ENCODE peak calls at places on chromosomes 4 and X, in eight cellular contexts. K is mesothelial cell of epicardium; W is A549; P is EH; J is NCI-H69; O is astrocyte of the spinal cord; X is stimulated activated CD4-positive, alpha-beta T cell treated with anti-CD3 and anti-CD28 coated beads, Interleukin-4, amount 100 ng/mL, for 24 hours; T is stromal cell of bone marrow. U is an unnamed sample.

GRCh38 chrX:86806786-86807185 is 658.5 kb downstream of the DACH2 start:
- DNase-seq in K (no peak), W (peak), P (no peak), J (peak), O (no peak), X (no peak), T (no peak), U (no peak)

GRCh38 chr4:963276-964225 is 9.8 kb downstream of the DGKQ start:
- DNase-seq in K (no peak), W (no peak), P (no peak), J (no peak), O (no peak), X (no peak), T (no peak), U (no peak)

GRCh38 chrX:132017431-132018185 is 5.5 kb upstream of the STK26 start:
- DNase-seq in K (no peak), W (no peak), P (no peak), J (no peak), O (no peak), X (no peak), T (no peak), U (no peak)

GRCh38 chrX:72540318-72540717 is 32.3 kb downstream of the HDAC8 start:
- DNase-seq in K (no peak), W (peak), P (peak), J (peak), O (peak), X (no peak), T (no peak), U (peak)

GRCh38 chrX:38627683-38628082 is 66.3 kb downstream of the TSPAN7 start:
- DNase-seq in K (no peak), W (peak), P (peak), J (peak), O (peak), X (peak), T (no peak), U (peak)

GRCh38 chr4:40931238-40931637 is 181.5 kb downstream of the NSUN7 start:
- DNase-seq in K (no peak), W (no peak), P (no peak), J (no peak), O (no peak), X (no peak), T (no peak), U (no peak)

GRCh38 chr4:148376151-148376550 is 66.1 kb downstream of the NR3C2 start:
- DNase-seq in K (no peak), W (peak), P (peak), J (peak), O (peak), X (no peak), T (peak), U (peak)

GRCh38 chrX:43423876-43424275 is 232.2 kb upstream of the MAOA start:
- DNase-seq in K (no peak), W (no peak), P (no peak), J (no peak), O (no peak), X (no peak), T (no peak), U (no peak)

GRCh38 chrX:38845426-38845825 is 44.2 kb downstream of the MID1IP1 start:
- DNase-seq in K (no peak), W (no peak), P (no peak), J (no peak), O (no peak), X (no peak), T (no peak), U (no peak)

GRCh38 chr4:26152051-26152450 is 168.8 kb upstream of the RBPJ start:
- DNase-seq in K (no peak), W (no peak), P (no peak), J (peak), O (no peak), X (no peak), T (no peak), U (no peak)

GRCh38 chr4:150582881-150583286 is 933 bp downstream of the MAB21L2 start:
- DNase-seq in K (peak), W (no peak), P (no peak), J (no peak), O (peak), X (no peak), T (no peak), U (no peak)

GRCh38 chr4:10161840-10162239 is 45.2 kb upstream of the WDR1 start:
- DNase-seq in K (no peak), W (no peak), P (no peak), J (no peak), O (no peak), X (peak), T (no peak), U (no peak)

GRCh38 chr4:85595098-85595775 is 120.3 kb downstream of the ARHGAP24 start:
- DNase-seq in K (no peak), W (no peak), P (no peak), J (no peak), O (no peak), X (no peak), T (no peak), U (no peak)

GRCh38 chr4:54837576-54838140 is 179.9 kb downstream of the KIT start:
- DNase-seq in K (no peak), W (no peak), P (peak), J (peak), O (no peak), X (no peak), T (peak), U (peak)

GRCh38 chr4:82401600-82401999 is 27.8 kb upstream of the HNRNPD start:
- DNase-seq in K (no peak), W (no peak), P (no peak), J (no peak), O (no peak), X (no peak), T (no peak), U (no peak)

GRCh38 chrX:72038016-72038415 is 93.7 kb downstream of the RTL5 start:
- DNase-seq in K (no peak), W (no peak), P (no peak), J (no peak), O (no peak), X (no peak), T (no peak), U (no peak)

GRCh38 chr4:107380836-107381438 is 339.1 kb downstream of the PAPSS1 start:
- DNase-seq in K (no peak), W (peak), P (peak), J (no peak), O (no peak), X (no peak), T (no peak), U (no peak)

GRCh38 chrX:80807606-80808159 is 2.0 kb downstream of the BRWD3 start:
- DNase-seq in K (no peak), W (peak), P (peak), J (no peak), O (no peak), X (no peak), T (no peak), U (no peak)

GRCh38 chr4:181905708-181906107 is 337.5 kb upstream of the TENM3 start:
- DNase-seq in K (no peak), W (no peak), P (no peak), J (no peak), O (no peak), X (no peak), T (no peak), U (no peak)

GRCh38 chr4:55397521-55398321 is 2.0 kb downstream of the TMEM165 start:
- DNase-seq in K (no peak), W (no peak), P (peak), J (peak), O (peak), X (no peak), T (peak), U (no peak)

GRCh38 chr4:119048446-119048845 is 87.2 kb upstream of the MYOZ2 start:
- DNase-seq in K (no peak), W (peak), P (no peak), J (no peak), O (no peak), X (no peak), T (no peak), U (no peak)

GRCh38 chr4:150986085-150986484 is 29.0 kb downstream of the LRBA start:
- DNase-seq in K (no peak), W (no peak), P (no peak), J (no peak), O (no peak), X (peak), T (no peak), U (no peak)

GRCh38 chr4:41432889-41433288 is 105.1 kb upstream of the LIMCH1 start:
- DNase-seq in K (no peak), W (peak), P (peak), J (no peak), O (peak), X (no peak), T (peak), U (peak)

GRCh38 chr4:103097112-103097511 is 2.5 kb downstream of the BDH2 start:
- DNase-seq in K (no peak), W (no peak), P (no peak), J (no peak), O (no peak), X (no peak), T (no peak), U (no peak)

GRCh38 chr4:8847331-8847730 is 24.3 kb downstream of the HMX1 start:
- DNase-seq in K (no peak), W (no peak), P (no peak), J (no peak), O (no peak), X (no peak), T (no peak), U (no peak)

GRCh38 chr4:146134761-146135160 is 40.8 kb upstream of the LSM6 start:
- DNase-seq in K (no peak), W (no peak), P (no peak), J (peak), O (peak), X (no peak), T (peak), U (no peak)

GRCh38 chrX:102651242-102651967 is at the start of gene GPRASP1:
- DNase-seq in K (peak), W (no peak), P (peak), J (peak), O (peak), X (peak), T (no peak), U (no peak)

GRCh38 chr4:147808447-147808846 is 76.6 kb downstream of the ARHGAP10 start:
- DNase-seq in K (no peak), W (no peak), P (no peak), J (no peak), O (no peak), X (no peak), T (no peak), U (no peak)

GRCh38 chr4:121693450-121693849 is 3.3 kb downstream of the ANXA5 start:
- DNase-seq in K (no peak), W (no peak), P (no peak), J (no peak), O (no peak), X (no peak), T (no peak), U (no peak)

GRCh38 chr4:151408380-151408629 is 671 bp upstream of the FHIP1A start:
- DNase-seq in K (no peak), W (no peak), P (no peak), J (no peak), O (no peak), X (no peak), T (no peak), U (no peak)

GRCh38 chrX:63664083-63664482 is 120.9 kb downstream of the ARHGEF9 start:
- DNase-seq in K (no peak), W (no peak), P (peak), J (no peak), O (no peak), X (no peak), T (no peak), U (no peak)

GRCh38 chr4:133638702-133639101 is 489.6 kb downstream of the PCDH10 start:
- DNase-seq in K (no peak), W (no peak), P (no peak), J (no peak), O (no peak), X (no peak), T (no peak), U (no peak)

GRCh38 chr4:159495515-159496236 is 392.8 kb downstream of the RAPGEF2 start:
- DNase-seq in K (no peak), W (no peak), P (no peak), J (no peak), O (no peak), X (no peak), T (no peak), U (no peak)

GRCh38 chr4:151921811-151922210 is 161.0 kb upstream of the GATB start:
- DNase-seq in K (no peak), W (no peak), P (peak), J (no peak), O (peak), X (no peak), T (peak), U (no peak)

GRCh38 chr4:76733380-76733779 is 164.6 kb downstream of the SOWAHB start:
- DNase-seq in K (no peak), W (peak), P (no peak), J (peak), O (no peak), X (no peak), T (no peak), U (no peak)